ENCODE peak calls at places on chromosomes 4 and X, in four cellular contexts. One of them, this sample, is unnamed.

GRCh38 chrX:107970073-107970472 is 12.1 kb downstream of the TEX13B start:
- DNase-seq in neural crest cell: no peak
- DNase-seq in NCI-H1930: no peak
- DNase-seq in T-cell: no peak
- DNase-seq in this sample: peak

GRCh38 chr4:144709159-144709558 is 63.2 kb downstream of the HHIP start:
- DNase-seq in neural crest cell: no peak
- DNase-seq in NCI-H1930: no peak
- DNase-seq in T-cell: no peak
- DNase-seq in this sample: peak

GRCh38 chrX:291411-291901 is 10.3 kb downstream of the PLCXD1 start:
- DNase-seq in neural crest cell: no peak
- DNase-seq in NCI-H1930: no peak
- DNase-seq in T-cell: no peak
- DNase-seq in this sample: no peak

GRCh38 chrX:1673337-1673736 is 58.5 kb downstream of the ASMT start:
- DNase-seq in neural crest cell: peak
- DNase-seq in NCI-H1930: no peak
- DNase-seq in T-cell: peak
- DNase-seq in this sample: peak

GRCh38 chrX:68894513-68895338 is 65.9 kb downstream of the EFNB1 start:
- DNase-seq in neural crest cell: no peak
- DNase-seq in NCI-H1930: no peak
- DNase-seq in T-cell: peak
- DNase-seq in this sample: peak

GRCh38 chrX:110743679-110744340 is 51.8 kb downstream of the CHRDL1 start:
- DNase-seq in neural crest cell: no peak
- DNase-seq in NCI-H1930: no peak
- DNase-seq in T-cell: no peak
- DNase-seq in this sample: no peak

GRCh38 chr4:59537231-59537886 is 1662.8 kb upstream of the ADGRL3 start:
- DNase-seq in neural crest cell: no peak
- DNase-seq in NCI-H1930: no peak
- DNase-seq in T-cell: no peak
- DNase-seq in this sample: no peak

GRCh38 chr4:2276581-2277325 is 14.8 kb upstream of the MXD4 start:
- DNase-seq in neural crest cell: no peak
- DNase-seq in NCI-H1930: no peak
- DNase-seq in T-cell: no peak
- DNase-seq in this sample: no peak

GRCh38 chr4:152618971-152619370 is 60.8 kb downstream of the TMEM154 start:
- DNase-seq in neural crest cell: no peak
- DNase-seq in NCI-H1930: no peak
- DNase-seq in T-cell: no peak
- DNase-seq in this sample: no peak

GRCh38 chrX:55710701-55711100 is 6.8 kb upstream of the RRAGB start:
- DNase-seq in neural crest cell: no peak
- DNase-seq in NCI-H1930: no peak
- DNase-seq in T-cell: no peak
- DNase-seq in this sample: no peak

GRCh38 chr4:104487105-104487504 is 7.6 kb downstream of the CXXC4 start:
- DNase-seq in neural crest cell: no peak
- DNase-seq in NCI-H1930: no peak
- DNase-seq in T-cell: no peak
- DNase-seq in this sample: no peak

GRCh38 chrX:130086414-130087207 is 23.7 kb downstream of the ELF4 start:
- DNase-seq in neural crest cell: no peak
- DNase-seq in NCI-H1930: no peak
- DNase-seq in T-cell: peak
- DNase-seq in this sample: no peak

GRCh38 chr4:75057369-75057768 is 124.5 kb downstream of the PARM1 start:
- DNase-seq in neural crest cell: no peak
- DNase-seq in NCI-H1930: no peak
- DNase-seq in T-cell: no peak
- DNase-seq in this sample: no peak

GRCh38 chr4:1459664-1460511 is 53.6 kb upstream of the NKX1-1 start:
- DNase-seq in neural crest cell: no peak
- DNase-seq in NCI-H1930: no peak
- DNase-seq in T-cell: no peak
- DNase-seq in this sample: peak

GRCh38 chr4:168437192-168437938 is 42.9 kb downstream of the DDX60L start:
- DNase-seq in neural crest cell: no peak
- DNase-seq in NCI-H1930: no peak
- DNase-seq in T-cell: no peak
- DNase-seq in this sample: no peak

GRCh38 chr4:95506264-95506663 is 42.5 kb downstream of the UNC5C start:
- DNase-seq in neural crest cell: no peak
- DNase-seq in NCI-H1930: no peak
- DNase-seq in T-cell: no peak
- DNase-seq in this sample: no peak

GRCh38 chr4:26893491-26893890 is 32.9 kb downstream of the STIM2 start:
- DNase-seq in neural crest cell: no peak
- DNase-seq in NCI-H1930: no peak
- DNase-seq in T-cell: no peak
- DNase-seq in this sample: no peak

GRCh38 chrX:132955710-132956109 is 2.7 kb downstream of the HS6ST2 start:
- DNase-seq in neural crest cell: no peak
- DNase-seq in NCI-H1930: no peak
- DNase-seq in T-cell: no peak
- DNase-seq in this sample: no peak